ENCODE peak calls at places on chromosomes 5 and 9, in four cellular contexts. V is HTR-8/SVneo; E is effector CD4-positive, alpha-beta T cell; B is AML-193. I is an unnamed sample.

GRCh38 chr5:39192449-39193160 is 26.8 kb downstream of the FYB1 start:
- DNase-seq in V (no peak), E (no peak), B (peak; percentile 65), I (no peak)

GRCh38 chr5:96157077-96157780 is 195.6 kb upstream of the ELL2 start:
- DNase-seq in V (no peak), E (no peak), B (no peak), I (no peak)

GRCh38 chr5:541888-542692 is 17.8 kb upstream of the SLC9A3 start:
- DNase-seq in V (no peak), E (no peak), B (no peak), I (no peak)

GRCh38 chr9:124617477-124618141 is 110.4 kb upstream of the NR5A1 start:
- DNase-seq in V (peak; percentile 59), E (peak; percentile 46), B (peak; percentile 66), I (peak; percentile 61)

GRCh38 chr5:82931110-82931509 is 146.1 kb downstream of the TMEM167A start:
- DNase-seq in V (no peak), E (no peak), B (no peak), I (no peak)

GRCh38 chr5:138339464-138339863 is 1.4 kb downstream of the FAM53C start:
- DNase-seq in V (no peak), E (no peak), B (peak; percentile 45), I (no peak)

GRCh38 chr9:18821794-18822193 is 211.2 kb downstream of the SAXO1 start:
- DNase-seq in V (no peak), E (no peak), B (no peak), I (peak; percentile 38)

GRCh38 chr9:6590329-6590728 is 55.2 kb downstream of the GLDC start:
- DNase-seq in V (no peak), E (no peak), B (peak; percentile 10), I (no peak)

GRCh38 chr5:90293931-90294330 is 115.6 kb downstream of the CETN3 start:
- DNase-seq in V (no peak), E (no peak), B (no peak), I (no peak)

GRCh38 chr5:54909911-54910870 is 75.2 kb downstream of the ESM1 start:
- DNase-seq in V (no peak), E (no peak), B (no peak), I (no peak)

GRCh38 chr9:25517701-25518100 is 160.5 kb downstream of the TUSC1 start:
- DNase-seq in V (no peak), E (no peak), B (no peak), I (no peak)

GRCh38 chr9:15211994-15212501 is 95.0 kb downstream of the TTC39B start:
- DNase-seq in V (no peak), E (no peak), B (no peak), I (no peak)

GRCh38 chr9:91037511-91038482 is 236.2 kb downstream of the SYK start:
- DNase-seq in V (peak; percentile 45), E (no peak), B (no peak), I (no peak)

GRCh38 chr5:32794086-32794485 is 83.0 kb downstream of the NPR3 start:
- DNase-seq in V (peak; percentile 47), E (no peak), B (no peak), I (no peak)

GRCh38 chr5:94613583-94613982 is 4.8 kb downstream of the KIAA0825 start:
- DNase-seq in V (no peak), E (no peak), B (peak; percentile 19), I (peak; percentile 11)

GRCh38 chr5:34811691-34812090 is 27.3 kb upstream of the TTC23L start:
- DNase-seq in V (no peak), E (no peak), B (no peak), I (no peak)

GRCh38 chr5:98769006-98769255 is 4.5 kb upstream of the RGMB start:
- DNase-seq in V (peak; percentile 28), E (peak; percentile 33), B (no peak), I (peak; percentile 68)

GRCh38 chr9:30197954-30198353 is 2186.5 kb upstream of the ACO1 start:
- DNase-seq in V (no peak), E (no peak), B (no peak), I (peak; percentile 47)

GRCh38 chr9:135135171-135135926 is 47.9 kb downstream of the OLFM1 start:
- DNase-seq in V (no peak), E (no peak), B (no peak), I (no peak)

GRCh38 chr5:111735829-111736228 is 21.2 kb downstream of the NREP start:
- DNase-seq in V (peak; percentile 63), E (no peak), B (no peak), I (no peak)

GRCh38 chr5:36842087-36842486 is 34.5 kb upstream of the NIPBL start:
- DNase-seq in V (no peak), E (no peak), B (peak; percentile 40), I (no peak)

GRCh38 chr9:83981126-83981871 is 694 bp downstream of the RMI1 start:
- DNase-seq in V (peak; percentile 28), E (no peak), B (peak; percentile 66), I (peak; percentile 60)

GRCh38 chr5:157072508-157072907 is 13.6 kb upstream of the HAVCR1 start:
- DNase-seq in V (no peak), E (no peak), B (no peak), I (no peak)

GRCh38 chr5:136058031-136058971 is 29.5 kb downstream of the TGFBI start:
- DNase-seq in V (peak; percentile 82), E (no peak), B (peak; percentile 4), I (no peak)

GRCh38 chr9:2066312-2067273 is 51.4 kb downstream of the SMARCA2 start:
- DNase-seq in V (no peak), E (no peak), B (no peak), I (peak; percentile 13)

GRCh38 chr9:78575041-78575440 is 278.1 kb downstream of the PSAT1 start:
- DNase-seq in V (no peak), E (no peak), B (no peak), I (no peak)

GRCh38 chr5:34622046-34622435 is 34.1 kb upstream of the RAI14 start:
- DNase-seq in V (no peak), E (no peak), B (no peak), I (no peak)

GRCh38 chr9:131799177-131799823 is 59.4 kb upstream of the RAPGEF1 start:
- DNase-seq in V (peak; percentile 51), E (peak; percentile 23), B (peak; percentile 25), I (no peak)

GRCh38 chr5:156479864-156480263 is 152.9 kb downstream of the SGCD start:
- DNase-seq in V (no peak), E (no peak), B (peak; percentile 12), I (no peak)

I was measured in COR-L47.